ENCODE peak calls at places on chromosomes 6 and 20, in four cellular contexts. One of them, this sample, is unnamed.

GRCh38 chr6:32203435-32204267 is 11.2 kb upstream of the GPSM3 start:
- DNase-seq in WTC11: no peak
- DNase-seq in SK-N-SH: no peak
- DNase-seq in K562: no peak
- DNase-seq in this sample: no peak

GRCh38 chr6:148342146-148343027 is at the start of gene SASH1:
- DNase-seq in WTC11: peak
- DNase-seq in SK-N-SH: peak
- DNase-seq in K562: no peak
- DNase-seq in this sample: peak

GRCh38 chr6:113944701-113945100 is 26.2 kb downstream of the HDAC2 start:
- DNase-seq in WTC11: no peak
- DNase-seq in SK-N-SH: no peak
- DNase-seq in K562: no peak
- DNase-seq in this sample: no peak

GRCh38 chr20:5691918-5692618 is 58.1 kb upstream of the SHLD1 start:
- DNase-seq in WTC11: no peak
- DNase-seq in SK-N-SH: no peak
- DNase-seq in K562: no peak
- DNase-seq in this sample: peak

GRCh38 chr20:56929606-56930005 is 300.5 kb downstream of the TFAP2C start:
- DNase-seq in WTC11: no peak
- DNase-seq in SK-N-SH: no peak
- DNase-seq in K562: no peak
- DNase-seq in this sample: no peak

GRCh38 chr20:2285193-2285592 is 10.6 kb upstream of the TGM3 start:
- DNase-seq in WTC11: no peak
- DNase-seq in SK-N-SH: no peak
- DNase-seq in K562: no peak
- DNase-seq in this sample: no peak

GRCh38 chr20:3080939-3081388 is 3.6 kb downstream of the AVP start:
- DNase-seq in WTC11: no peak
- DNase-seq in SK-N-SH: no peak
- DNase-seq in K562: no peak
- DNase-seq in this sample: no peak

GRCh38 chr6:158666637-158667359 is 16.9 kb downstream of the SYTL3 start:
- DNase-seq in WTC11: no peak
- DNase-seq in SK-N-SH: no peak
- DNase-seq in K562: no peak
- DNase-seq in this sample: no peak

GRCh38 chr6:127956260-127956888 is 55.5 kb upstream of the THEMIS start:
- DNase-seq in WTC11: no peak
- DNase-seq in SK-N-SH: no peak
- DNase-seq in K562: no peak
- DNase-seq in this sample: no peak

GRCh38 chr20:35773154-35773751 is 1.4 kb downstream of the PHF20 start:
- DNase-seq in WTC11: no peak
- DNase-seq in SK-N-SH: no peak
- DNase-seq in K562: peak
- DNase-seq in this sample: peak

GRCh38 chr6:89146748-89147715 is 1.2 kb downstream of the PM20D2 start:
- DNase-seq in WTC11: peak
- DNase-seq in SK-N-SH: no peak
- DNase-seq in K562: no peak
- DNase-seq in this sample: no peak

GRCh38 chr6:14814016-14814415 is 431.9 kb upstream of the JARID2 start:
- DNase-seq in WTC11: no peak
- DNase-seq in SK-N-SH: no peak
- DNase-seq in K562: no peak
- DNase-seq in this sample: no peak

GRCh38 chr6:71908162-71908765 is 21.9 kb downstream of the RIMS1 start:
- DNase-seq in WTC11: no peak
- DNase-seq in SK-N-SH: no peak
- DNase-seq in K562: no peak
- DNase-seq in this sample: peak

GRCh38 chr6:131948692-131949614 is 2.2 kb downstream of the CCN2 start:
- DNase-seq in WTC11: no peak
- DNase-seq in SK-N-SH: no peak
- DNase-seq in K562: no peak
- DNase-seq in this sample: no peak

DNA sequence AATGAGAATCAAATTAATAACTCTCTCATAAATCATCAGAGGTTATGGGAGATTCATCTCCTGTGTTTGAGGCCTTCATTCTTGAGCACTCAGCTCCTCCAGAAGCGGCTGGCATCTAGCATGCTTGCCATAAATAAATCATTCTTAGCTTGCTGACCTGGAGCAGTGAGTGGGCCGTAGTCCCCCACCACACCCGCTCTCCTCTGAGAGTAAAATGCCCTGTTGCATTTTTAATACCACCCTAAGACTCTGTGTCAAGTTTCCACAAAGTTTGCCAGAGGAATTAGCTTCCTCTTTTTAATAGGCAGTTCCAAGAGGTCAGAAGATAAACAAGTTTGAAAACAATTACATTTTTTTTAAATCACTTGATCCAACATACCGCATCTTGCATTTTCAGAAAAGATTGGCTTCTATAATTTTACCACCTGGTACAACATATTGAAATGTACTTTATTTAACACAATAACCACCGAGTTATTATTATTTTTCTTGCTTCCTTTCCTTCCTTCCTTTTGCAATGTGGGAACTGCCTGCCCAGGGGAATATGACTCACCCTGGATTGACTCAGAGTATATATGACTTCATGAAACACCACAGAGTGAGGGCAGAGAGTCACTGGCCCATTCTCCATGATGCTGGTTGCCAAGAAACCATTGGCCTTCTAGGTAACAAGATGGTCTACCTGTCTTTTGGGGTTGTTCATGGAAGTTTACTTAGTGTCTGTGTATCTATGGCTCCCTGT is 29.4 kb upstream of the CLIC5 start:
- DNase-seq in WTC11: no peak
- DNase-seq in SK-N-SH: no peak
- DNase-seq in K562: no peak
- DNase-seq in this sample: no peak
- TF ChIP-seq USF1 in WTC11: no peak
- TF ChIP-seq USF1 in SK-N-SH: no peak
- TF ChIP-seq USF1 in K562: no peak
- TF ChIP-seq USF1 in this sample: no peak

GRCh38 chr20:53582574-53583351 is 10.9 kb downstream of the ZNF217 start:
- DNase-seq in WTC11: no peak
- DNase-seq in SK-N-SH: peak
- DNase-seq in K562: no peak
- DNase-seq in this sample: no peak
- TF ChIP-seq USF1 in WTC11: no peak
- TF ChIP-seq USF1 in SK-N-SH: no peak
- TF ChIP-seq USF1 in K562: no peak
- TF ChIP-seq USF1 in this sample: no peak

GRCh38 chr20:41005361-41005729 is 23.3 kb upstream of the TOP1 start:
- DNase-seq in WTC11: no peak
- DNase-seq in SK-N-SH: no peak
- DNase-seq in K562: no peak
- DNase-seq in this sample: no peak
- TF ChIP-seq USF1 in WTC11: no peak
- TF ChIP-seq USF1 in SK-N-SH: peak
- TF ChIP-seq USF1 in K562: no peak
- TF ChIP-seq USF1 in this sample: no peak

DNA sequence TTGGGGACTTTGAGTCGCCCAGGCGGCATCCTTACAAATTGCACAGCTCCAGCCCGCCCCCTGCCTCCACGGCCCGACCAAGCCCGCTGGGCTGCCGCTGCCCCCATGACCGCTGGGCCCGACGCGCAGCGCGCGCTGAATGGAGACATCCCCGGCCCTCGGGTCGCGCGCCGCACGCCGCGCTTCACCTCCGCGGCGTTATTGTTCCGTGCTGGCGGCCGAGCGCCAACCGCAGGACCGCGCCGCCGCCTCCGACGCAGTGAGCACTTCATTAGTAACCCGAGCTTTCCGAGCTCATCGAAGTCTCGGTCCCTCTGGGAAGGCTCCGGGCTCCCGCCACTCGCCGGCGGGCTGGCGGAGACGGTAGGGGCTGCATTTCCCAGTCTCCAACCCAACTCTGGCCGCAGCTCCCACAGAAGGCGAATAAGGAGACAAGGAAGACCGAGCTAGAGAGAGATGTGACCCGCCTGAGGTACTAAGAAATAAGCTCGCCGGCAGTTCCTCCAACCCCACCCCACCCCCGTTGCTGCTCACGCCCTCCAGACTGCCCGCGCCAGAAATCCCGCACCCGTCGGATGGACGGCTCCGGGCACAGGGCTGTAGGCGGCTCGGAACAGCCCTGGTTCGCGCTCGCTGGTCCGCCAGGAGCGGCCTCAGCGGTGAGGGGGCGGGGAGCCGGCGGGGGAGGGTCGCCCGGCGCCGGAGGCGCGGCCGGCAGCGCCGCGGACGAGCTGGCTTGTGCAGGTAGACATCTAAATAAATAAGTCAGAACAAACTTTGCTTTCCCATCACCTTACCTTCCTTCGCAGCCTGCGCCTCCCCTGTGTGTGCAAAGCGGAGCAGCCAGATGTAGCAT is 683 bp downstream of the EPHA7 start:
- DNase-seq in WTC11: peak
- DNase-seq in SK-N-SH: peak
- DNase-seq in K562: no peak
- DNase-seq in this sample: no peak
- TF ChIP-seq USF1 in WTC11: no peak
- TF ChIP-seq USF1 in SK-N-SH: no peak
- TF ChIP-seq USF1 in K562: no peak
- TF ChIP-seq USF1 in this sample: no peak

DNA sequence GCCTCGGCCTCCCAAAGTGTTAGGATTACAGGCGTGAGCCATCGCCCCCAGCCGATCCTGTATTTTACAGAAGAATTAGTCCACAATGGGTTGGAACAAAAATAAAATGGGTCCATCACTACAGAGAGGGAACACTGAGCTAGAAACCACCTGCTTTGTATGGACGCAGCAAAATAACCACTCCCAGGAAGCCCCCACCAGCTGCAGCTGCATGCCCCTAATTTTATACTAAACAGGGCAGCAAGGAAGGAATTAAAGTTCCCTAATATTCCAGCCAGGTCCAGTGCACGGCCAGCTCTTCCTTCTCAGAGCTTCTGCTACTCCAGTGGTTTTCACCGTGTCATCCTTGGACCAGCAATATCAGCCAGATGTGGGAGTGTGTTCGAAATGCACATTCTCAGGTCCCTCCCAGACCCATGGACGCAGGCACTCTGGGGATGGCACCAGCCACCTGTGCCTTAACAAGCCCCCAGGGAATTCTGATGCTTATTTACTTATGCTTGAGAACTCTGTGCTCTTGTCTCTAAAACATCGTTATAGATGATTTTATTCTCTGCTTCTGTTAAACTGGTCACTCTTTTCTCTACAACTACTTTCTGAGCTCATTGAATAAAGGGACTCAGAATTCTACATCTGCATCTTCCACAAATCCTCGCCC is 189.5 kb upstream of the SLC24A3 start:
- DNase-seq in WTC11: no peak
- DNase-seq in SK-N-SH: no peak
- DNase-seq in K562: no peak
- DNase-seq in this sample: no peak
- TF ChIP-seq USF1 in WTC11: no peak
- TF ChIP-seq USF1 in SK-N-SH: no peak
- TF ChIP-seq USF1 in K562: no peak
- TF ChIP-seq USF1 in this sample: no peak

GRCh38 chr6:166006593-166007301 is 160.9 kb downstream of the TBXT start:
- DNase-seq in WTC11: no peak
- DNase-seq in SK-N-SH: peak
- DNase-seq in K562: no peak
- DNase-seq in this sample: no peak
- TF ChIP-seq USF1 in WTC11: no peak
- TF ChIP-seq USF1 in SK-N-SH: no peak
- TF ChIP-seq USF1 in K562: no peak
- TF ChIP-seq USF1 in this sample: no peak